ENCODE peak calls at places on chromosomes 12 and 14, in seven cellular contexts. One of them, this sample, is unnamed.

GRCh38 chr12:128829870-128830504 is 6.2 kb upstream of the SLC15A4 start:
- DNase-seq in cardiac muscle cell: no peak
- DNase-seq in epithelial cell of esophagus: peak
- DNase-seq in omental fat pad: no peak
- DNase-seq in AG09319: no peak
- DNase-seq in activated CD8-positive, alpha-beta T cell treated with anti-CD3 and anti-CD28 coated beads for 36 hours: peak
- DNase-seq in osteoblast: no peak
- DNase-seq in this sample: no peak

GRCh38 chr12:49863946-49864816 is 21.3 kb upstream of the BCDIN3D start:
- DNase-seq in AG09319: no peak
- DNase-seq in epithelial cell of esophagus: no peak
- DNase-seq in activated CD8-positive, alpha-beta T cell treated with anti-CD3 and anti-CD28 coated beads for 36 hours: no peak
- DNase-seq in cardiac muscle cell: no peak
- DNase-seq in osteoblast: peak
- DNase-seq in omental fat pad: no peak
- DNase-seq in this sample: no peak

GRCh38 chr14:103522649-103523582 is at the start of gene CKB:
- DNase-seq in omental fat pad: no peak
- DNase-seq in cardiac muscle cell: peak
- DNase-seq in AG09319: no peak
- DNase-seq in osteoblast: peak
- DNase-seq in epithelial cell of esophagus: peak
- DNase-seq in activated CD8-positive, alpha-beta T cell treated with anti-CD3 and anti-CD28 coated beads for 36 hours: peak
- DNase-seq in this sample: peak

GRCh38 chr12:132503611-132504204 is 13.8 kb downstream of the FBRSL1 start:
- DNase-seq in cardiac muscle cell: no peak
- DNase-seq in epithelial cell of esophagus: no peak
- DNase-seq in activated CD8-positive, alpha-beta T cell treated with anti-CD3 and anti-CD28 coated beads for 36 hours: no peak
- DNase-seq in omental fat pad: no peak
- DNase-seq in AG09319: no peak
- DNase-seq in osteoblast: peak
- DNase-seq in this sample: peak

GRCh38 chr12:68344126-68344525 is 12.0 kb upstream of the MDM1 start:
- DNase-seq in epithelial cell of esophagus: no peak
- DNase-seq in osteoblast: no peak
- DNase-seq in activated CD8-positive, alpha-beta T cell treated with anti-CD3 and anti-CD28 coated beads for 36 hours: no peak
- DNase-seq in cardiac muscle cell: no peak
- DNase-seq in omental fat pad: no peak
- DNase-seq in AG09319: no peak
- DNase-seq in this sample: no peak

GRCh38 chr12:51217133-51217967 is 512 bp downstream of the POU6F1 start:
- DNase-seq in AG09319: no peak
- DNase-seq in activated CD8-positive, alpha-beta T cell treated with anti-CD3 and anti-CD28 coated beads for 36 hours: peak
- DNase-seq in omental fat pad: no peak
- DNase-seq in cardiac muscle cell: peak
- DNase-seq in epithelial cell of esophagus: no peak
- DNase-seq in osteoblast: peak
- DNase-seq in this sample: peak

GRCh38 chr12:124392991-124393790 is 98.3 kb downstream of the RFLNA start:
- DNase-seq in AG09319: peak
- DNase-seq in cardiac muscle cell: peak
- DNase-seq in epithelial cell of esophagus: peak
- DNase-seq in omental fat pad: no peak
- DNase-seq in activated CD8-positive, alpha-beta T cell treated with anti-CD3 and anti-CD28 coated beads for 36 hours: no peak
- DNase-seq in osteoblast: peak
- DNase-seq in this sample: peak

GRCh38 chr14:101063121-101063520 is 159.6 kb upstream of the RTL1 start:
- DNase-seq in cardiac muscle cell: no peak
- DNase-seq in activated CD8-positive, alpha-beta T cell treated with anti-CD3 and anti-CD28 coated beads for 36 hours: no peak
- DNase-seq in AG09319: no peak
- DNase-seq in epithelial cell of esophagus: no peak
- DNase-seq in omental fat pad: no peak
- DNase-seq in osteoblast: no peak
- DNase-seq in this sample: no peak

GRCh38 chr12:92047058-92047826 is 98.4 kb downstream of the BTG1 start:
- DNase-seq in AG09319: no peak
- DNase-seq in osteoblast: no peak
- DNase-seq in omental fat pad: no peak
- DNase-seq in epithelial cell of esophagus: peak
- DNase-seq in activated CD8-positive, alpha-beta T cell treated with anti-CD3 and anti-CD28 coated beads for 36 hours: peak
- DNase-seq in cardiac muscle cell: peak
- DNase-seq in this sample: peak

GRCh38 chr14:84017533-84017932 is 1512.4 kb upstream of the FLRT2 start:
- DNase-seq in omental fat pad: no peak
- DNase-seq in epithelial cell of esophagus: no peak
- DNase-seq in osteoblast: no peak
- DNase-seq in AG09319: no peak
- DNase-seq in cardiac muscle cell: no peak
- DNase-seq in activated CD8-positive, alpha-beta T cell treated with anti-CD3 and anti-CD28 coated beads for 36 hours: no peak
- DNase-seq in this sample: no peak

GRCh38 chr12:14896477-14897184 is 11.0 kb upstream of the MGP start:
- DNase-seq in cardiac muscle cell: peak
- DNase-seq in activated CD8-positive, alpha-beta T cell treated with anti-CD3 and anti-CD28 coated beads for 36 hours: no peak
- DNase-seq in AG09319: peak
- DNase-seq in omental fat pad: no peak
- DNase-seq in epithelial cell of esophagus: peak
- DNase-seq in osteoblast: peak
- DNase-seq in this sample: peak

GRCh38 chr12:6373022-6373787 is 2.2 kb downstream of the SCNN1A start:
- DNase-seq in omental fat pad: no peak
- DNase-seq in epithelial cell of esophagus: no peak
- DNase-seq in cardiac muscle cell: no peak
- DNase-seq in activated CD8-positive, alpha-beta T cell treated with anti-CD3 and anti-CD28 coated beads for 36 hours: no peak
- DNase-seq in osteoblast: peak
- DNase-seq in AG09319: no peak
- DNase-seq in this sample: no peak

GRCh38 chr14:103296007-103296406 is 38.0 kb upstream of the EIF5 start:
- DNase-seq in AG09319: no peak
- DNase-seq in epithelial cell of esophagus: peak
- DNase-seq in cardiac muscle cell: peak
- DNase-seq in osteoblast: peak
- DNase-seq in omental fat pad: no peak
- DNase-seq in activated CD8-positive, alpha-beta T cell treated with anti-CD3 and anti-CD28 coated beads for 36 hours: no peak
- DNase-seq in this sample: peak

GRCh38 chr12:78018146-78018910 is 187.6 kb downstream of the NAV3 start:
- DNase-seq in AG09319: no peak
- DNase-seq in omental fat pad: no peak
- DNase-seq in activated CD8-positive, alpha-beta T cell treated with anti-CD3 and anti-CD28 coated beads for 36 hours: no peak
- DNase-seq in osteoblast: no peak
- DNase-seq in cardiac muscle cell: peak
- DNase-seq in epithelial cell of esophagus: no peak
- DNase-seq in this sample: peak

GRCh38 chr14:103130965-103131364 is 7.7 kb downstream of the TNFAIP2 start:
- DNase-seq in AG09319: no peak
- DNase-seq in osteoblast: peak
- DNase-seq in omental fat pad: no peak
- DNase-seq in activated CD8-positive, alpha-beta T cell treated with anti-CD3 and anti-CD28 coated beads for 36 hours: no peak
- DNase-seq in cardiac muscle cell: peak
- DNase-seq in epithelial cell of esophagus: peak
- DNase-seq in this sample: peak

GRCh38 chr12:88225776-88226175 is 83.7 kb downstream of the TMTC3 start:
- DNase-seq in epithelial cell of esophagus: no peak
- DNase-seq in omental fat pad: no peak
- DNase-seq in osteoblast: no peak
- DNase-seq in AG09319: no peak
- DNase-seq in cardiac muscle cell: no peak
- DNase-seq in activated CD8-positive, alpha-beta T cell treated with anti-CD3 and anti-CD28 coated beads for 36 hours: no peak
- DNase-seq in this sample: no peak

GRCh38 chr12:109910254-109910968 is 10.3 kb downstream of the TCHP start:
- DNase-seq in activated CD8-positive, alpha-beta T cell treated with anti-CD3 and anti-CD28 coated beads for 36 hours: no peak
- DNase-seq in epithelial cell of esophagus: no peak
- DNase-seq in cardiac muscle cell: no peak
- DNase-seq in AG09319: no peak
- DNase-seq in omental fat pad: no peak
- DNase-seq in osteoblast: no peak
- DNase-seq in this sample: no peak

GRCh38 chr12:58341791-58342190 is 400.4 kb downstream of the ATP23 start:
- DNase-seq in activated CD8-positive, alpha-beta T cell treated with anti-CD3 and anti-CD28 coated beads for 36 hours: no peak
- DNase-seq in epithelial cell of esophagus: peak
- DNase-seq in AG09319: peak
- DNase-seq in omental fat pad: no peak
- DNase-seq in cardiac muscle cell: peak
- DNase-seq in osteoblast: no peak
- DNase-seq in this sample: peak

GRCh38 chr12:6460751-6461371 is 9.0 kb downstream of the TAPBPL start:
- DNase-seq in activated CD8-positive, alpha-beta T cell treated with anti-CD3 and anti-CD28 coated beads for 36 hours: peak
- DNase-seq in epithelial cell of esophagus: no peak
- DNase-seq in omental fat pad: no peak
- DNase-seq in osteoblast: no peak
- DNase-seq in AG09319: no peak
- DNase-seq in cardiac muscle cell: no peak
- DNase-seq in this sample: no peak

GRCh38 chr12:17352164-17352563 is 737.8 kb downstream of the RERGL start:
- DNase-seq in AG09319: no peak
- DNase-seq in epithelial cell of esophagus: no peak
- DNase-seq in activated CD8-positive, alpha-beta T cell treated with anti-CD3 and anti-CD28 coated beads for 36 hours: no peak
- DNase-seq in cardiac muscle cell: no peak
- DNase-seq in osteoblast: no peak
- DNase-seq in omental fat pad: no peak
- DNase-seq in this sample: no peak
- TF ChIP-seq CTCF in AG09319: no peak
- TF ChIP-seq CTCF in epithelial cell of esophagus: no peak
- TF ChIP-seq CTCF in activated CD8-positive, alpha-beta T cell treated with anti-CD3 and anti-CD28 coated beads for 36 hours: no peak
- TF ChIP-seq CTCF in cardiac muscle cell: no peak
- TF ChIP-seq CTCF in osteoblast: no peak
- TF ChIP-seq CTCF in omental fat pad: no peak
- TF ChIP-seq CTCF in this sample: no peak

GRCh38 chr14:88229428-88229827 is 93.6 kb downstream of the KCNK10 start:
- DNase-seq in epithelial cell of esophagus: peak
- DNase-seq in activated CD8-positive, alpha-beta T cell treated with anti-CD3 and anti-CD28 coated beads for 36 hours: no peak
- DNase-seq in osteoblast: no peak
- DNase-seq in cardiac muscle cell: no peak
- DNase-seq in AG09319: no peak
- DNase-seq in omental fat pad: no peak
- DNase-seq in this sample: no peak

GRCh38 chr14:88231626-88232025 is 91.4 kb downstream of the KCNK10 start:
- DNase-seq in omental fat pad: no peak
- DNase-seq in cardiac muscle cell: no peak
- DNase-seq in osteoblast: no peak
- DNase-seq in AG09319: no peak
- DNase-seq in activated CD8-positive, alpha-beta T cell treated with anti-CD3 and anti-CD28 coated beads for 36 hours: no peak
- DNase-seq in epithelial cell of esophagus: no peak
- DNase-seq in this sample: no peak

GRCh38 chr14:88234442-88234841 is 88.6 kb downstream of the KCNK10 start:
- DNase-seq in activated CD8-positive, alpha-beta T cell treated with anti-CD3 and anti-CD28 coated beads for 36 hours: no peak
- DNase-seq in cardiac muscle cell: no peak
- DNase-seq in AG09319: no peak
- DNase-seq in osteoblast: no peak
- DNase-seq in epithelial cell of esophagus: no peak
- DNase-seq in omental fat pad: no peak
- DNase-seq in this sample: no peak

GRCh38 chr14:88232783-88233182 is 90.3 kb downstream of the KCNK10 start:
- DNase-seq in activated CD8-positive, alpha-beta T cell treated with anti-CD3 and anti-CD28 coated beads for 36 hours: peak
- DNase-seq in osteoblast: no peak
- DNase-seq in omental fat pad: no peak
- DNase-seq in cardiac muscle cell: no peak
- DNase-seq in epithelial cell of esophagus: no peak
- DNase-seq in AG09319: no peak
- DNase-seq in this sample: no peak

GRCh38 chr14:88233915-88234314 is 89.2 kb downstream of the KCNK10 start:
- DNase-seq in omental fat pad: no peak
- DNase-seq in epithelial cell of esophagus: peak
- DNase-seq in AG09319: no peak
- DNase-seq in activated CD8-positive, alpha-beta T cell treated with anti-CD3 and anti-CD28 coated beads for 36 hours: peak
- DNase-seq in cardiac muscle cell: peak
- DNase-seq in osteoblast: no peak
- DNase-seq in this sample: peak
- TF ChIP-seq CTCF in omental fat pad: no peak
- TF ChIP-seq CTCF in epithelial cell of esophagus: peak
- TF ChIP-seq CTCF in AG09319: no peak
- TF ChIP-seq CTCF in activated CD8-positive, alpha-beta T cell treated with anti-CD3 and anti-CD28 coated beads for 36 hours: no peak
- TF ChIP-seq CTCF in cardiac muscle cell: peak
- TF ChIP-seq CTCF in osteoblast: no peak
- TF ChIP-seq CTCF in this sample: no peak

GRCh38 chr12:10721654-10722501 is 1.2 kb downstream of the YBX3 start:
- DNase-seq in omental fat pad: peak
- DNase-seq in epithelial cell of esophagus: peak
- DNase-seq in cardiac muscle cell: peak
- DNase-seq in AG09319: peak
- DNase-seq in osteoblast: peak
- DNase-seq in activated CD8-positive, alpha-beta T cell treated with anti-CD3 and anti-CD28 coated beads for 36 hours: peak
- DNase-seq in this sample: peak
- TF ChIP-seq CTCF in omental fat pad: no peak
- TF ChIP-seq CTCF in epithelial cell of esophagus: no peak
- TF ChIP-seq CTCF in cardiac muscle cell: no peak
- TF ChIP-seq CTCF in AG09319: no peak
- TF ChIP-seq CTCF in osteoblast: no peak
- TF ChIP-seq CTCF in activated CD8-positive, alpha-beta T cell treated with anti-CD3 and anti-CD28 coated beads for 36 hours: no peak
- TF ChIP-seq CTCF in this sample: no peak

GRCh38 chr12:32309811-32310755 is 89.3 kb upstream of the FGD4 start:
- DNase-seq in epithelial cell of esophagus: peak
- DNase-seq in cardiac muscle cell: peak
- DNase-seq in omental fat pad: no peak
- DNase-seq in activated CD8-positive, alpha-beta T cell treated with anti-CD3 and anti-CD28 coated beads for 36 hours: no peak
- DNase-seq in osteoblast: no peak
- DNase-seq in AG09319: no peak
- DNase-seq in this sample: peak

GRCh38 chr12:32307352-32307751 is 92.0 kb upstream of the FGD4 start:
- DNase-seq in AG09319: no peak
- DNase-seq in osteoblast: no peak
- DNase-seq in epithelial cell of esophagus: no peak
- DNase-seq in activated CD8-positive, alpha-beta T cell treated with anti-CD3 and anti-CD28 coated beads for 36 hours: no peak
- DNase-seq in omental fat pad: no peak
- DNase-seq in cardiac muscle cell: no peak
- DNase-seq in this sample: no peak

DNA sequence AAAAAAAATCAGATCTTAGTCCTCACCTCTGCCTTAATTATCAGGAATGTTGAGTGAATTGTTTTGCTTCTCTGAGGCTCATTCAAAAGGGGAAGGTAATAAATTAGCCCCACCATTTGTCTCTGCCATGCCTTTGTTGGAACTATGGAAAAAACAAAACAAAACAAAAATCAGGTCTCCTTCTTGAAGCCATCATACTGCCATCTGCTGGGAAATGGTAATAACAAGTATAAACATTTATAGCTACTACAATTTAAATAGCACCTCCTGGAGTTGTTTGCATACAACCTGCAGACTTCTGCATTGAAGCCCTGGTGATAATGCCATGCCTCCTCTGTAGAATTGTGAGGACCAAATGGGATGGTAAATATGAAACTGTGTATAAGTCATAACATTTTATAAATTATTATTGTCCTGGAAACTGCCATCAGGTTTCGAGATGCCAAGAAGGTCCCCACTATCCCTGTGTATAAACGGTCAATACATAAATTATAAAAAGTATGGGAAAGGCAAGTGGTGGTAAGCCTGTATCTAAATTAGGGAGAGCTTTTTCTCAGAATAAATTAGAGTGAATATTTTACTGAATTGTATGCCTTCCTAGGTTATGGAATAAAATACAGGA is 87.2 kb upstream of the FGD4 start:
- DNase-seq in osteoblast: peak
- DNase-seq in epithelial cell of esophagus: peak
- DNase-seq in AG09319: peak
- DNase-seq in activated CD8-positive, alpha-beta T cell treated with anti-CD3 and anti-CD28 coated beads for 36 hours: no peak
- DNase-seq in omental fat pad: no peak
- DNase-seq in cardiac muscle cell: peak
- DNase-seq in this sample: peak
- TF ChIP-seq CTCF in osteoblast: peak
- TF ChIP-seq CTCF in epithelial cell of esophagus: peak
- TF ChIP-seq CTCF in AG09319: peak
- TF ChIP-seq CTCF in activated CD8-positive, alpha-beta T cell treated with anti-CD3 and anti-CD28 coated beads for 36 hours: peak
- TF ChIP-seq CTCF in omental fat pad: peak
- TF ChIP-seq CTCF in cardiac muscle cell: peak
- TF ChIP-seq CTCF in this sample: peak

GRCh38 chr14:79021756-79022155 is 851.6 kb downstream of the NRXN3 start:
- DNase-seq in epithelial cell of esophagus: no peak
- DNase-seq in omental fat pad: no peak
- DNase-seq in osteoblast: no peak
- DNase-seq in cardiac muscle cell: no peak
- DNase-seq in AG09319: no peak
- DNase-seq in activated CD8-positive, alpha-beta T cell treated with anti-CD3 and anti-CD28 coated beads for 36 hours: no peak
- DNase-seq in this sample: no peak
- TF ChIP-seq CTCF in epithelial cell of esophagus: no peak
- TF ChIP-seq CTCF in omental fat pad: no peak
- TF ChIP-seq CTCF in osteoblast: no peak
- TF ChIP-seq CTCF in cardiac muscle cell: no peak
- TF ChIP-seq CTCF in AG09319: no peak
- TF ChIP-seq CTCF in activated CD8-positive, alpha-beta T cell treated with anti-CD3 and anti-CD28 coated beads for 36 hours: no peak
- TF ChIP-seq CTCF in this sample: no peak

This sample was measured in cardiac fibroblast.